ENCODE peak calls at places on chromosomes 4 and X, in six cellular contexts. S, C, O, H, R and Y are unnamed samples. For H3K4me1, the result is how much of the 10 kb centered on the place peaks cover.

GRCh38 chrX:14039344-14039743 is 9.7 kb upstream of the GEMIN8 start:
- DNase-seq in S (no peak), R (peak), C (no peak), H (peak), O (peak), Y (peak)

GRCh38 chr4:1806223-1806564 is 13.1 kb downstream of the FGFR3 start:
- DNase-seq in C (no peak), R (no peak), O (no peak), H (no peak), S (no peak), Y (no peak)

GRCh38 chrX:149631293-149632165 is at the start of gene TMEM185A:
- DNase-seq in R (peak), H (peak), C (peak), S (peak), O (peak), Y (peak)

GRCh38 chr4:133129237-133129636 is 19.9 kb upstream of the PCDH10 start:
- DNase-seq in H (no peak), O (no peak), S (no peak), R (no peak), C (no peak), Y (no peak)

GRCh38 chrX:120269379-120270035 is 18.9 kb downstream of the ZBTB33 start:
- DNase-seq in S (no peak), H (no peak), C (no peak), R (no peak), O (no peak), Y (peak)

GRCh38 chr4:74628808-74629616 is 165.3 kb downstream of the BTC start:
- DNase-seq in C (no peak), O (no peak), H (no peak), S (no peak), R (no peak), Y (no peak)

GRCh38 chrX:95056901-95057300 is 1382.9 kb downstream of the FAM133A start:
- DNase-seq in S (no peak), C (no peak), R (no peak), O (no peak), H (no peak), Y (no peak)

GRCh38 chr4:85720736-85721135 is 245.8 kb downstream of the ARHGAP24 start:
- DNase-seq in O (no peak), R (no peak), C (no peak), S (peak), H (no peak), Y (no peak)

GRCh38 chr4:25427871-25428270 is 50.8 kb downstream of the ANAPC4 start:
- DNase-seq in S (no peak), R (no peak), C (no peak), H (no peak), O (no peak), Y (no peak)

GRCh38 chrX:26192204-26192603 is at the start of gene MAGEB6:
- DNase-seq in R (no peak), C (no peak), H (no peak), O (no peak), S (no peak), Y (no peak)

GRCh38 chr4:16140520-16141249 is 56.9 kb upstream of the PROM1 start:
- DNase-seq in H (no peak), S (no peak), O (no peak), R (peak), C (no peak), Y (no peak)

GRCh38 chr4:7772708-7773385 is 166.8 kb downstream of the AFAP1 start:
- DNase-seq in R (peak), C (peak), O (peak), S (no peak), H (peak), Y (no peak)

GRCh38 chr4:123526511-123526910 is 129.9 kb downstream of the SPRY1 start:
- DNase-seq in H (no peak), O (no peak), C (no peak), R (no peak), S (no peak), Y (no peak)

GRCh38 chr4:105088110-105088879 is 58.4 kb upstream of the TET2 start:
- DNase-seq in O (peak), H (no peak), S (no peak), R (no peak), C (no peak), Y (peak)

GRCh38 chrX:9530848-9531274 is 66.0 kb downstream of the TBL1X start:
- DNase-seq in R (peak), H (peak), S (peak), O (peak), C (no peak), Y (peak)

GRCh38 chrX:72685018-72685417 is 29.1 kb downstream of the PHKA1 start:
- DNase-seq in S (no peak), R (no peak), C (no peak), H (no peak), O (no peak), Y (no peak)

GRCh38 chr4:163748474-163748873 is 254.0 kb downstream of the TMA16 start:
- DNase-seq in R (no peak), H (no peak), C (no peak), O (no peak), S (no peak), Y (no peak)

GRCh38 chr4:70425306-70425705 is 27.6 kb downstream of the OPRPN start:
- DNase-seq in S (no peak), R (no peak), C (no peak), H (no peak), O (no peak), Y (no peak)

DNA sequence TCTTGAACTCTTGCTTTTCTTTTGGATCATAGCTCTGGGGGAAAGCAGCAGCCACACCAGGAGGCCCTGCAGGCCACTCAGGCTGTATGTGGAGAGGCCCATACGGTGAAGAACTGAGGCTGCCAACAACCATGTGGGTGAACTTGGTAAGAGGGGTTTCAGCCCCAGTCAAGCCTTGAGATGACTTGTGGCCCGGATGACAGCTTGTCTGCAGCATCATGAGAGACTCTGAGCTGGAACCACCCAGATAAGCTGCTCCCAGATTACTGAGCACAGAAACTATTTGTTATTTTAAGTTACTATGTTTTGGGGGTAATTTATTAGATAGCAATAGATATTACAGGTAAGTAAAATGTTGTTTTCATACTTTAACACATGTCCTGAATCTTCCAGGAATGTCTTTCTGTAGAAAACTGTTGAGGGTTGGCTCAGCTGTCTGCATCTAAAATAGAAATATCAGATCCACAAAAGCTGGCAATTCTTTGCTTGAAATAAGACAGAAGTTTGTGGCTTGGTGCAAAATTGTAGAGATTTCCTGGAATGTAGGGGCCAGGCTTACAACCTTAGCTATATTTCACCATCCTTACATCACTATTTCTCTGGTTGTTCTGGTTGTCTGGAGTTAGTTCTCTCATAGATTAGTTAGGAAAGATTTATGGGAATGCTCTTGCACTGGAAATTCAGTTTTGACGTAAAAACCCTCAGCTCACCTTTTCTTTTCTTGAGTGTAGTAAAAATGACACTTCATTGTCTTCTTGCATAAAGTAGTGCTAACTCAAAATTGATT is 272.1 kb downstream of the RAPGEF2 start:
- DNase-seq in S (no peak), H (no peak), C (no peak), R (no peak), O (no peak), Y (no peak)
- H3K27ac ChIP-seq in S (no peak), H (no peak), C (no peak), R (no peak), O (no peak), Y (no peak)

GRCh38 chrX:37685452-37686347 is at the start of gene XK:
- DNase-seq in S (peak), C (no peak), O (peak), H (peak), R (peak), Y (peak)
- TF ChIP-seq POLR2A in S (peak), C (no peak), O (no peak), H (no peak), R (no peak), Y (peak)

GRCh38 chr4:3527914-3528876 is 4.0 kb downstream of the LRPAP1 start:
- DNase-seq in O (no peak), S (no peak), R (no peak), H (no peak), C (peak), Y (no peak)
- H3K4me1 ChIP-seq in O (under half), S (under half), R (under half), H (under half), C (under half), Y (under half)

DNA sequence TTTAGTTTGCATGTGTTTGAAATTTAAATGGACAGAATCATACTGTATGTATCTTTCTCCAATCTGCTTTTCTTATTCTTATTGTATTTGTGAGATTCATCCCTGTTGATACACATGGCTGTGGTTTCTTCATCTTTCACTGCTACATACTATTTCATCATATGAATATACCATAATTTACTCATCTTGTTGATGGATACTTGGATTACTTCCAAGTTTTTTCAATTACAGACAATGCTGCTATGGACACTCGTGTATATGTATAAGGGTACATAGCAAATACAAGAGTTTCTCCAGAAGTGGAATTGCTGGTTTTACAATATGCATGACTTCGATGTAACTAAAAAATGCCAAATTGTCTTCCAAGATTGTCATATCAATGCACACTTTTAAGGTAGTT is 11.8 kb upstream of the KLHL8 start:
- DNase-seq in S (no peak), C (no peak), R (no peak), H (no peak), O (no peak), Y (no peak)
- H3K27ac ChIP-seq in S (no peak), C (no peak), R (no peak), H (no peak), O (no peak), Y (no peak)